ENCODE peak calls at places on chromosomes 11 and 22, in six cellular contexts. E, N, D, G, O and J are unnamed samples.

GRCh38 chr22:19037282-19038163 is 84.7 kb downstream of the DGCR2 start:
- DNase-seq in G (peak; percentile 24), N (no peak), D (no peak), E (no peak), O (no peak), J (no peak)

GRCh38 chr11:123407124-123407995 is 22.7 kb upstream of the GRAMD1B start:
- DNase-seq in O (peak; percentile 70), E (peak; percentile 73), N (peak; percentile 55), G (no peak), D (peak; percentile 83), J (peak; percentile 76)

GRCh38 chr22:19175602-19176174 is 2.8 kb downstream of the SLC25A1 start:
- DNase-seq in O (no peak), D (no peak), N (no peak), G (no peak), E (no peak), J (no peak)

GRCh38 chr11:69444381-69445130 is 36.9 kb upstream of the LINC01488 start:
- DNase-seq in E (no peak), D (peak; percentile 60), G (peak; percentile 89), O (no peak), N (no peak), J (no peak)

GRCh38 chr11:30586251-30587144 is at the start of gene MPPED2:
- DNase-seq in E (no peak), G (peak; percentile 47), O (peak; percentile 56), N (peak; percentile 12), D (peak; percentile 35), J (peak; percentile 79)

GRCh38 chr22:23684561-23685031 is 6.2 kb upstream of the RGL4 start:
- DNase-seq in G (no peak), E (peak; percentile 17), N (no peak), D (peak; percentile 74), O (no peak), J (no peak)

GRCh38 chr11:84780689-84781293 is 846.4 kb downstream of the DLG2 start:
- DNase-seq in G (no peak), O (peak; percentile 54), N (no peak), D (no peak), E (no peak), J (peak; percentile 73)

GRCh38 chr11:128407962-128408361 is 179.4 kb downstream of the ETS1 start:
- DNase-seq in N (no peak), E (no peak), D (no peak), O (peak; percentile 63), G (no peak), J (no peak)

GRCh38 chr11:108697872-108698473 is 33.1 kb downstream of the DDX10 start:
- DNase-seq in O (peak; percentile 57), D (peak; percentile 56), G (no peak), E (peak; percentile 44), N (no peak), J (peak; percentile 67)

GRCh38 chr22:28582806-28583205 is 96.8 kb downstream of the TTC28 start:
- DNase-seq in E (no peak), N (no peak), O (no peak), D (no peak), G (no peak), J (no peak)

GRCh38 chr11:69280994-69281393 is 13.0 kb upstream of the MYEOV start:
- DNase-seq in G (no peak), O (no peak), N (no peak), D (peak; percentile 76), E (peak; percentile 52), J (no peak)

GRCh38 chr11:60377737-60378136 is 595 bp upstream of the MS4A7 start:
- DNase-seq in E (no peak), O (no peak), D (peak; percentile 75), G (peak; percentile 79), N (no peak), J (no peak)

GRCh38 chr22:21791635-21792625 is 56.3 kb upstream of the YPEL1 start:
- DNase-seq in D (no peak), N (no peak), E (no peak), G (no peak), O (no peak), J (no peak)

GRCh38 chr11:15202626-15203025 is 87.9 kb downstream of the INSC start:
- DNase-seq in O (no peak), D (no peak), N (no peak), G (no peak), E (no peak), J (no peak)

GRCh38 chr11:132042296-132042695 is 671.9 kb downstream of the NTM start:
- DNase-seq in G (no peak), E (no peak), O (no peak), N (no peak), D (no peak), J (no peak)

GRCh38 chr11:46348986-46349401 is 1.7 kb downstream of the DGKZ start:
- DNase-seq in G (no peak), O (peak; percentile 30), D (no peak), N (peak; percentile 49), E (no peak), J (no peak)

GRCh38 chr11:46345881-46346484 is 1.3 kb upstream of the DGKZ start:
- DNase-seq in N (peak; percentile 17), E (no peak), G (no peak), O (no peak), D (no peak), J (no peak)

GRCh38 chr11:46346886-46347636 is at the start of gene DGKZ:
- DNase-seq in E (peak; percentile 92), N (peak; percentile 87), D (peak; percentile 81), O (peak; percentile 90), G (peak; percentile 92), J (peak; percentile 87)

GRCh38 chr11:46348566-46348981 is 1.3 kb downstream of the DGKZ start:
- DNase-seq in O (no peak), E (no peak), D (no peak), N (no peak), G (no peak), J (peak; percentile 29)

GRCh38 chr11:46347637-46348311 is 511 bp downstream of the DGKZ start:
- DNase-seq in N (no peak), E (no peak), G (no peak), D (no peak), O (no peak), J (no peak)
- H3K4me1 ChIP-seq in N (peaks cover 80% of the 10 kb centered on the region), E (peaks cover 65% of the 10 kb centered on the region), G (peaks cover 81% of the 10 kb centered on the region), D (peaks cover 26% of the 10 kb centered on the region), O (peaks cover 13% of the 10 kb centered on the region), J (peaks cover 4% of the 10 kb centered on the region)

GRCh38 chr22:46813816-46814597 is 51.6 kb downstream of the TBC1D22A start:
- DNase-seq in G (no peak), E (peak; percentile 54), N (no peak), D (no peak), O (no peak), J (no peak)

GRCh38 chr22:46815132-46815531 is 52.7 kb downstream of the TBC1D22A start:
- DNase-seq in G (no peak), E (peak; percentile 73), N (no peak), O (no peak), D (no peak), J (no peak)

GRCh38 chr22:46812786-46813185 is 50.3 kb downstream of the TBC1D22A start:
- DNase-seq in N (no peak), O (no peak), E (no peak), D (no peak), G (no peak), J (no peak)

GRCh38 chr22:46815896-46816721 is 53.7 kb downstream of the TBC1D22A start:
- DNase-seq in D (no peak), G (no peak), E (no peak), O (no peak), N (no peak), J (no peak)

GRCh38 chr22:46815559-46815895 is 53.1 kb downstream of the TBC1D22A start:
- DNase-seq in G (no peak), D (no peak), O (no peak), E (no peak), N (no peak), J (no peak)
- H3K4me3 ChIP-seq in G (no peak overlapping the region), D (no peak overlapping the region), O (no peak overlapping the region), E (no peak overlapping the region), N (no peak overlapping the region), J (no peak overlapping the region)

GRCh38 chr11:36469063-36469462 is 41.0 kb downstream of the TRAF6 start:
- DNase-seq in D (no peak), E (no peak), O (no peak), G (no peak), N (peak; percentile 12), J (peak; percentile 48)

GRCh38 chr11:36465449-36466163 is 44.5 kb downstream of the TRAF6 start:
- DNase-seq in O (no peak), G (no peak), N (no peak), E (no peak), D (no peak), J (no peak)

GRCh38 chr11:36464720-36465119 is 45.4 kb downstream of the TRAF6 start:
- DNase-seq in E (no peak), D (no peak), O (no peak), G (no peak), N (no peak), J (no peak)

GRCh38 chr11:36469881-36470802 is 39.9 kb downstream of the TRAF6 start:
- DNase-seq in N (no peak), G (no peak), O (no peak), E (no peak), D (no peak), J (no peak)

GRCh38 chr11:36467913-36468312 is 42.2 kb downstream of the TRAF6 start:
- DNase-seq in G (no peak), D (no peak), E (no peak), O (no peak), N (no peak), J (no peak)
- H3K4me1 ChIP-seq in G (peaks cover 14% of the 10 kb centered on the region), D (no peaks in the 10 kb centered on the region), E (peaks cover 5% of the 10 kb centered on the region), O (no peaks in the 10 kb centered on the region), N (no peaks in the 10 kb centered on the region), J (no peaks in the 10 kb centered on the region)

GRCh38 chr11:119481667-119482400 is 58.9 kb upstream of the THY1 start:
- DNase-seq in G (no peak), N (no peak), D (peak; percentile 27), O (no peak), E (peak; percentile 40), J (no peak)
- H3K4me3 ChIP-seq in G (no peak overlapping the region), N (no peak overlapping the region), D (no peak overlapping the region), O (no peak overlapping the region), E (no peak overlapping the region), J (no peak overlapping the region)

DNA sequence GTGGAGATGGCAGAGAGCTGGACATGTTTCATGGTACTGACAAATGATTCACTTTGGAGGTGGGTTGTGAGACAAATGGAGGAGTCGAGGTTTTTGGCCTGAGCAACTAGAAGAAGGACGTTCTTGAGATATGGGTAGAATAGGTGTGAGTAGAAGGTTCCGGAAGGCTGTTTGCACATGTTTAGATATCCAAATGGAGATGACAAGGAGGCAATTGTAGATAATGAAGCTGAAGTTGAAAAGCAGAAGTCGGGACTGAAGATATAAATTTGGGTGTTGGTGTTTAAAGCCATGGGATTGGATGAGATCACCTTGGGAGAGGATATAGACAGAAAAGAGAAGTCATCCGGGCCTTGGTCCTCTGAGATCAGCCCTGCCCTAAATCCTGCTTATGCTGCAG is 75.5 kb upstream of the CD44 start:
- DNase-seq in E (no peak), D (no peak), N (no peak), G (no peak), O (no peak), J (no peak)
- H3K4me1 ChIP-seq in E (no peaks in the 10 kb centered on the region), D (no peaks in the 10 kb centered on the region), N (peaks cover 45% of the 10 kb centered on the region), G (peaks cover 27% of the 10 kb centered on the region), O (peaks cover 25% of the 10 kb centered on the region), J (no peaks in the 10 kb centered on the region)